ENCODE peak calls at places on chromosomes 6 and 20, in five cellular contexts. H, N, T, E and V are unnamed samples.

GRCh38 chr6:107244082-107244741 is 128.9 kb upstream of the BEND3 start:
- DNase-seq in H (no peak), N (no peak), T (no peak), E (no peak), V (no peak)

GRCh38 chr6:155341130-155341828 is 27.0 kb upstream of the TFB1M start:
- DNase-seq in H (peak), N (no peak), T (no peak), E (peak), V (no peak)

GRCh38 chr6:7311920-7312615 is 931 bp downstream of the SSR1 start:
- DNase-seq in H (no peak), N (no peak), T (no peak), E (no peak), V (no peak)

GRCh38 chr20:53080969-53081871 is 109.1 kb downstream of the TSHZ2 start:
- DNase-seq in H (no peak), N (no peak), T (no peak), E (no peak), V (no peak)

GRCh38 chr6:22124756-22125155 is 172.1 kb downstream of the PRL start:
- DNase-seq in H (no peak), N (no peak), T (no peak), E (no peak), V (no peak)

GRCh38 chr20:56572178-56572577 is 39.1 kb downstream of the FAM209B start:
- DNase-seq in H (no peak), N (no peak), T (no peak), E (no peak), V (no peak)

GRCh38 chr20:14383326-14383725 is 45.9 kb upstream of the FLRT3 start:
- DNase-seq in H (no peak), N (no peak), T (no peak), E (no peak), V (no peak)

GRCh38 chr6:127186889-127187288 is 68.4 kb downstream of the RSPO3 start:
- DNase-seq in H (no peak), N (peak), T (no peak), E (no peak), V (no peak)

GRCh38 chr6:167137881-167138280 is 15.0 kb downstream of the CCR6 start:
- DNase-seq in H (no peak), N (no peak), T (no peak), E (no peak), V (no peak)

GRCh38 chr6:168683621-168684020 is 242.6 kb downstream of the SMOC2 start:
- DNase-seq in H (no peak), N (no peak), T (no peak), E (no peak), V (no peak)

GRCh38 chr20:57783956-57784837 is 74.4 kb upstream of the PMEPA1 start:
- DNase-seq in H (no peak), N (no peak), T (no peak), E (no peak), V (no peak)

GRCh38 chr6:134722996-134723871 is 226.7 kb downstream of the ALDH8A1 start:
- DNase-seq in H (no peak), N (no peak), T (no peak), E (no peak), V (no peak)

GRCh38 chr6:154578004-154578559 is 67.6 kb upstream of the CNKSR3 start:
- DNase-seq in H (no peak), N (no peak), T (no peak), E (no peak), V (no peak)